ENCODE peak calls at places on chromosomes 11 and 22, in nine cellular contexts. K is psoas muscle; U is B cell; W is astrocyte of the spinal cord; Y is heart right ventricle; V is RWPE1; F is HCT116; N is CD4-positive, alpha-beta T cell; A is neural progenitor cell. M is an unnamed sample.

GRCh38 chr22:43207386-43207785 is 20.5 kb upstream of the TTLL12 start:
- DNase-seq in K (no peak), U (no peak), W (no peak), Y (no peak), V (no peak), F (no peak), N (no peak), A (no peak), M (no peak)

GRCh38 chr22:41512421-41513194 is 31.7 kb downstream of the POLR3H start:
- DNase-seq in K (peak), U (no peak), W (peak), Y (no peak), V (peak), F (peak), N (no peak), A (peak), M (no peak)

GRCh38 chr11:91922846-91923245 is 301.8 kb upstream of the FAT3 start:
- DNase-seq in K (no peak), U (no peak), W (no peak), Y (no peak), V (no peak), F (no peak), N (no peak), A (no peak), M (no peak)

GRCh38 chr22:27554106-27554814 is 247.3 kb downstream of the MN1 start:
- DNase-seq in K (no peak), U (no peak), W (peak), Y (no peak), V (peak), F (no peak), N (no peak), A (peak), M (no peak)

GRCh38 chr11:105706025-105706530 is 96.2 kb downstream of the GRIA4 start:
- DNase-seq in K (no peak), U (no peak), W (no peak), Y (no peak), V (no peak), F (no peak), N (no peak), A (no peak), M (no peak)

GRCh38 chr11:11731311-11732083 is 109.7 kb upstream of the GALNT18 start:
- DNase-seq in K (no peak), U (no peak), W (peak), Y (no peak), V (peak), F (peak), N (no peak), A (no peak), M (no peak)

GRCh38 chr11:121241300-121242176 is 51.0 kb upstream of the SC5D start:
- DNase-seq in K (no peak), U (no peak), W (no peak), Y (no peak), V (no peak), F (no peak), N (no peak), A (peak), M (no peak)

GRCh38 chr22:31944700-31945477 is 554 bp downstream of the YWHAH start:
- DNase-seq in K (peak), U (peak), W (peak), Y (peak), V (peak), F (no peak), N (no peak), A (no peak), M (no peak)

GRCh38 chr11:119432484-119433368 is 9.8 kb upstream of the THY1 start:
- DNase-seq in K (peak), U (no peak), W (peak), Y (no peak), V (peak), F (no peak), N (no peak), A (peak), M (no peak)

GRCh38 chr11:887589-887988 is 23.0 kb downstream of the CHID1 start:
- DNase-seq in K (no peak), U (no peak), W (no peak), Y (no peak), V (no peak), F (no peak), N (no peak), A (no peak), M (no peak)

GRCh38 chr11:19546325-19546724 is 166.3 kb upstream of the NAV2 start:
- DNase-seq in K (peak), U (no peak), W (no peak), Y (no peak), V (no peak), F (no peak), N (no peak), A (peak), M (no peak)

GRCh38 chr11:104154296-104154695 is 9.7 kb downstream of the PDGFD start:
- DNase-seq in K (no peak), U (no peak), W (no peak), Y (no peak), V (no peak), F (no peak), N (no peak), A (peak), M (no peak)

GRCh38 chr11:43892851-43893250 is 12.2 kb downstream of the ALKBH3 start:
- DNase-seq in K (no peak), U (no peak), W (no peak), Y (no peak), V (no peak), F (no peak), N (no peak), A (no peak), M (no peak)

GRCh38 chr11:65977621-65978390 is 16.3 kb downstream of the SART1 start:
- DNase-seq in K (no peak), U (no peak), W (no peak), Y (no peak), V (no peak), F (no peak), N (no peak), A (no peak), M (no peak)

GRCh38 chr11:60777572-60777971 is 7.6 kb upstream of the MS4A10 start:
- DNase-seq in K (no peak), U (no peak), W (peak), Y (no peak), V (peak), F (no peak), N (no peak), A (no peak), M (no peak)

GRCh38 chr11:2202900-2203439 is 31.4 kb upstream of the TH start:
- DNase-seq in K (no peak), U (no peak), W (no peak), Y (no peak), V (no peak), F (no peak), N (no peak), A (no peak), M (no peak)

GRCh38 chr22:32623943-32624342 is 149.3 kb downstream of the FBXO7 start:
- DNase-seq in K (peak), U (no peak), W (peak), Y (peak), V (no peak), F (no peak), N (no peak), A (no peak), M (no peak)

GRCh38 chr11:8698917-8699441 is 16.4 kb downstream of the RPL27A start:
- DNase-seq in K (no peak), U (no peak), W (no peak), Y (no peak), V (no peak), F (no peak), N (no peak), A (peak), M (no peak)

GRCh38 chr11:65576232-65576866 is 496 bp downstream of the EHBP1L1 start:
- DNase-seq in K (peak), U (no peak), W (no peak), Y (no peak), V (no peak), F (no peak), N (no peak), A (no peak), M (no peak)

GRCh38 chr11:86151188-86152005 is 82.5 kb upstream of the PICALM start:
- DNase-seq in K (no peak), U (no peak), W (peak), Y (peak), V (no peak), F (no peak), N (no peak), A (peak), M (no peak)

GRCh38 chr11:47499160-47499559 is 50.2 kb upstream of the RAPSN start:
- DNase-seq in K (no peak), U (no peak), W (no peak), Y (no peak), V (no peak), F (no peak), N (no peak), A (no peak), M (no peak)

GRCh38 chr11:19673924-19674390 is 38.7 kb upstream of the NAV2 start:
- DNase-seq in K (peak), U (no peak), W (peak), Y (peak), V (no peak), F (no peak), N (no peak), A (peak), M (no peak)

GRCh38 chr11:93613432-93613831 is 48.0 kb upstream of the CEP295 start:
- DNase-seq in K (no peak), U (no peak), W (no peak), Y (no peak), V (no peak), F (no peak), N (no peak), A (no peak), M (no peak)

GRCh38 chr22:28986366-28986765 is 75.3 kb downstream of the C22orf31 start:
- DNase-seq in K (no peak), U (no peak), W (peak), Y (no peak), V (no peak), F (no peak), N (no peak), A (no peak), M (no peak)

GRCh38 chr11:80103149-80103859 is 662.5 kb upstream of the TENM4 start:
- DNase-seq in K (no peak), U (no peak), W (peak), Y (no peak), V (peak), F (no peak), N (no peak), A (no peak), M (no peak)

GRCh38 chr22:22995166-22995565 is 75.2 kb upstream of the GNAZ start:
- DNase-seq in K (no peak), U (no peak), W (no peak), Y (no peak), V (peak), F (no peak), N (no peak), A (no peak), M (no peak)

GRCh38 chr11:66904055-66904454 is 47.2 kb downstream of the LRFN4 start:
- DNase-seq in K (no peak), U (no peak), W (no peak), Y (no peak), V (peak), F (peak), N (no peak), A (no peak), M (no peak)

GRCh38 chr11:80116796-80117195 is 676.0 kb upstream of the TENM4 start:
- DNase-seq in K (no peak), U (no peak), W (no peak), Y (no peak), V (no peak), F (no peak), N (no peak), A (no peak), M (no peak)

GRCh38 chr22:20402960-20403778 is 9.2 kb downstream of the ZNF74 start:
- DNase-seq in K (no peak), U (no peak), W (no peak), Y (no peak), V (no peak), F (no peak), N (no peak), A (no peak), M (no peak)

GRCh38 chr22:30485362-30485988 is 13.7 kb upstream of the SEC14L3 start:
- DNase-seq in K (peak), U (peak), W (peak), Y (peak), V (peak), F (peak), N (peak), A (peak), M (peak)

GRCh38 chr11:8269636-8270035 is 6.0 kb upstream of the LMO1 start:
- DNase-seq in K (no peak), U (no peak), W (no peak), Y (no peak), V (no peak), F (no peak), N (no peak), A (peak), M (no peak)

GRCh38 chr11:130478204-130478701 is 29.8 kb downstream of the ADAMTS15 start:
- DNase-seq in K (peak), U (peak), W (peak), Y (peak), V (peak), F (no peak), N (no peak), A (peak), M (no peak)

GRCh38 chr11:46898396-46899095 is 19.8 kb downstream of the LRP4 start:
- DNase-seq in K (no peak), U (no peak), W (no peak), Y (no peak), V (no peak), F (no peak), N (no peak), A (no peak), M (no peak)

GRCh38 chr11:78319453-78319955 is 98.1 kb downstream of the GAB2 start:
- DNase-seq in K (no peak), U (no peak), W (peak), Y (no peak), V (no peak), F (no peak), N (no peak), A (no peak), M (no peak)

GRCh38 chr11:87399341-87399740 is 361.6 kb downstream of the TMEM135 start:
- DNase-seq in K (no peak), U (no peak), W (no peak), Y (no peak), V (no peak), F (no peak), N (no peak), A (no peak), M (no peak)

GRCh38 chr11:60763692-60764369 is 7.2 kb downstream of the MS4A15 start:
- DNase-seq in K (no peak), U (no peak), W (no peak), Y (no peak), V (no peak), F (no peak), N (peak), A (no peak), M (no peak)

GRCh38 chr22:31923166-31923565 is 21.2 kb upstream of the YWHAH start:
- DNase-seq in K (peak), U (no peak), W (no peak), Y (no peak), V (no peak), F (no peak), N (no peak), A (no peak), M (no peak)

GRCh38 chr22:36332623-36333331 is 55.0 kb downstream of the MYH9 start:
- DNase-seq in K (no peak), U (no peak), W (peak), Y (no peak), V (peak), F (no peak), N (peak), A (no peak), M (no peak)

GRCh38 chr22:36335621-36336020 is 52.1 kb downstream of the MYH9 start:
- DNase-seq in K (no peak), U (no peak), W (no peak), Y (no peak), V (no peak), F (no peak), N (no peak), A (no peak), M (no peak)

GRCh38 chr22:36333632-36334031 is 54.1 kb downstream of the MYH9 start:
- DNase-seq in K (no peak), U (no peak), W (no peak), Y (no peak), V (no peak), F (no peak), N (no peak), A (no peak), M (no peak)

GRCh38 chr22:36334838-36335603 is 52.7 kb downstream of the MYH9 start:
- DNase-seq in K (no peak), U (no peak), W (peak), Y (peak), V (no peak), F (no peak), N (peak), A (peak), M (no peak)

GRCh38 chr22:36334081-36334831 is 53.5 kb downstream of the MYH9 start:
- DNase-seq in K (no peak), U (no peak), W (no peak), Y (peak), V (no peak), F (no peak), N (no peak), A (peak), M (no peak)
- TF ChIP-seq CTCF in K (peak), U (no peak), W (peak), Y (no peak), V (no peak), F (no peak), N (no peak), A (peak), M (no peak)

GRCh38 chr11:30855383-30856006 is 269.3 kb upstream of the MPPED2 start:
- DNase-seq in K (no peak), U (no peak), W (peak), Y (no peak), V (peak), F (no peak), N (no peak), A (no peak), M (no peak)
- TF ChIP-seq CTCF in K (peak), U (no peak), W (no peak), Y (peak), V (peak), F (peak), N (no peak), A (peak), M (no peak)

DNA sequence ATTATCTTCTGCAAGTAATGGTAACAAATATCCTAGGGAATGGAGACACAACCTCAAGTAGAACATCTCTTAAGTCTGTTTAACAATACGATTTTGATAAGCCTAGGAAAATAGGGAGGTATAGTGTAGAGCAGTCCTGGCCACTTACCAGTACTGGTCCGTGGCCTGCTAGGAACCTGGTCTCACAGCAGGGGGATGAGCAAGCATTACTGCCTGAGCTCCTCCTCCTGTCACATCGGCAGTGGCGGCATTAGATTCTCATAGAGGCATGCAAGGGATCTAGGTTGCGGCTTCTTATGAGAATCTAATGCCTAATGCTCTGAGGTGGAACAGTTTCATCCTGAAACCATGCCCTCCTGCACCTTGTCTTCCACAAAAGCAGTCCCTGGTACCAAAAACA is 4.4 kb downstream of the OR51V1 start:
- DNase-seq in K (no peak), U (no peak), W (no peak), Y (no peak), V (no peak), F (no peak), N (no peak), A (peak), M (no peak)
- TF ChIP-seq CTCF in K (no peak), U (no peak), W (no peak), Y (no peak), V (no peak), F (no peak), N (no peak), A (no peak), M (no peak)

DNA sequence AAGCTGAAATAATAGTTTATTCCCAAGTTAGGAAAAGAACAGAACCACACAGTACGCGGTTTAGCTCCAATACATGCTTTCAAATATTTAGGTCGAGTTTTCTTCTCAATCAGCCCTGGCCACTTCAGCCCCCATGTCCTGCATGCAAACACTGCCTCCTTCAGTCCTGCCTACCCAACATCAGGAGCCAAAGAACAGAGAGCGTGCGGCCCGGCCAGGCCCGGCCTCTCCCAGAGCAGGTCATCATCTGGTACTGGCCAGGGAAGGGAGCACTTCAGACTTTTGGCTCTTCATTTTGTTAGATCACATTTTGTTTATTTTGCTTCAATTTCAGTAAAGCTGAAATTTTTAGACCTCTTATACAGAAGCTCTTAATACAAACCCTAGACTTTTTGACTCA is 6.7 kb downstream of the BRD1 start:
- DNase-seq in K (no peak), U (no peak), W (no peak), Y (no peak), V (no peak), F (no peak), N (no peak), A (no peak), M (no peak)
- TF ChIP-seq CTCF in K (no peak), U (no peak), W (no peak), Y (no peak), V (no peak), F (no peak), N (no peak), A (no peak), M (no peak)

GRCh38 chr22:38246692-38247091 is 26.1 kb downstream of the TMEM184B start:
- DNase-seq in K (peak), U (no peak), W (no peak), Y (peak), V (no peak), F (no peak), N (no peak), A (no peak), M (no peak)
- TF ChIP-seq CTCF in K (no peak), U (no peak), W (no peak), Y (no peak), V (no peak), F (no peak), N (no peak), A (no peak), M (no peak)

GRCh38 chr11:22930816-22931594 is 70.7 kb upstream of the CCDC179 start:
- DNase-seq in K (no peak), U (no peak), W (no peak), Y (no peak), V (no peak), F (no peak), N (no peak), A (no peak), M (no peak)

GRCh38 chr11:22923561-22923960 is 63.3 kb upstream of the CCDC179 start:
- DNase-seq in K (no peak), U (no peak), W (no peak), Y (no peak), V (no peak), F (no peak), N (no peak), A (no peak), M (no peak)

GRCh38 chr11:22926341-22926740 is 66.1 kb upstream of the CCDC179 start:
- DNase-seq in K (no peak), U (no peak), W (no peak), Y (no peak), V (no peak), F (no peak), N (no peak), A (no peak), M (no peak)

GRCh38 chr11:22927793-22928192 is 67.5 kb upstream of the CCDC179 start:
- DNase-seq in K (no peak), U (no peak), W (no peak), Y (no peak), V (no peak), F (no peak), N (no peak), A (no peak), M (no peak)

GRCh38 chr11:22928207-22928917 is 68.1 kb upstream of the CCDC179 start:
- DNase-seq in K (no peak), U (no peak), W (no peak), Y (no peak), V (no peak), F (no peak), N (no peak), A (no peak), M (no peak)
- TF ChIP-seq CTCF in K (no peak), U (no peak), W (peak), Y (no peak), V (no peak), F (no peak), N (no peak), A (peak), M (no peak)

GRCh38 chr22:39242809-39243442 is 1.9 kb downstream of the PDGFB start:
- DNase-seq in K (no peak), U (peak), W (no peak), Y (no peak), V (peak), F (no peak), N (peak), A (peak), M (no peak)
- TF ChIP-seq CTCF in K (no peak), U (no peak), W (no peak), Y (no peak), V (no peak), F (no peak), N (no peak), A (no peak), M (no peak)

M was measured in natural killer cell.